ENCODE peak calls at places on chromosomes 7 and 10, in four cellular contexts. D is Peyer's patch, G is pancreas, L is adrenal gland. K is an unnamed sample. For H3K4me1, the result is how much of the 10 kb centered on the place peaks cover.

GRCh38 chr7:90520484-90520883 is 51.0 kb downstream of the PTTG1IP2 start:
- DNase-seq in D (no peak), G (no peak), L (no peak), K (no peak)

GRCh38 chr7:144941127-144941526 is 105.3 kb upstream of the TPK1 start:
- DNase-seq in D (no peak), G (no peak), L (no peak), K (no peak)

GRCh38 chr10:124152781-124153600 is 59.6 kb upstream of the CHST15 start:
- DNase-seq in D (peak), G (no peak), L (peak), K (no peak)

GRCh38 chr7:51350195-51350896 is 33.7 kb upstream of the COBL start:
- DNase-seq in D (no peak), G (no peak), L (no peak), K (peak)

GRCh38 chr7:134827889-134828288 is 48.5 kb downstream of the CALD1 start:
- DNase-seq in D (no peak), G (no peak), L (no peak), K (no peak)

GRCh38 chr7:50528266-50529092 is 36.7 kb downstream of the DDC start:
- DNase-seq in D (no peak), G (no peak), L (peak), K (peak)

GRCh38 chr7:134919240-134919641 is 67.1 kb upstream of the AGBL3 start:
- DNase-seq in D (no peak), G (no peak), L (no peak), K (no peak)

GRCh38 chr10:72525277-72525676 is 100.6 kb downstream of the MICU1 start:
- DNase-seq in D (no peak), G (no peak), L (no peak), K (no peak)

GRCh38 chr7:18570890-18571478 is 75.4 kb downstream of the HDAC9 start:
- DNase-seq in D (no peak), G (no peak), L (no peak), K (peak)

GRCh38 chr7:113796557-113796956 is 122.3 kb downstream of the PPP1R3A start:
- DNase-seq in D (no peak), G (no peak), L (no peak), K (no peak)

GRCh38 chr7:139753693-139754111 is 24.1 kb downstream of the HIPK2 start:
- DNase-seq in D (no peak), G (no peak), L (no peak), K (no peak)

DNA sequence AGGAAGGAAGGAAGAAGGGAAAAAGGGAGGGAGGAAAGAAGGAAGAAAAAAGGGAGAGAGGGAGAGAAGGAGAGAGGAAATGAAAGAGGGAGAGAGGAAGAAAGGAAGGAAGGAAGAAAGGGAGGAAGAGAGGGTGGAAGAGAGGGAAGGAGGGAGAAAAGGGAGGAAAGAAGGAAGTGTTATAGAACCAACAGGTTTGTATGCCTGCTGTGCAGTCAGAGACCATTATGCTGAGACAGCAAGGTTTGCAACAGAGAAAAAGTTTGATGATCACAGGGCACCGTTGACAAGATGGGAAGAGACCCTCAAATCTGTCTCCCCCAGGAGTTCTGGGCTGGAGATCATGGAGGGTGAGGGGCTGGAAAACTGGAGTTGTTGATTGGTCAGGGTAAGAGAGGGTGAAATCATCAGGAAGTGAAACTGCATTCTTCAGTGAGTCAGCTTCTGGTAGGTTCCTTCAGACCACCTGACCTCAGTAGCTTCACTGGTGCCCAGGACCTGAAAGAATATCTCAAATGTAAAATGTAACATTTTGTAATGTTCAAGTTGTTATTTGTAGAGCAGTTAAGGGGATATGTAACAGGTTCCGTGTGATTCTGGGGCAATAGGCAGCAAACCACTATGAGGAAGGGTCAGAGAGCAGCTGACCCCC is 76.3 kb downstream of the JCAD start:
- DNase-seq in D (no peak), G (no peak), L (no peak), K (no peak)
- TF ChIP-seq CTCF in D (no peak), G (no peak), L (no peak), K (no peak)

DNA sequence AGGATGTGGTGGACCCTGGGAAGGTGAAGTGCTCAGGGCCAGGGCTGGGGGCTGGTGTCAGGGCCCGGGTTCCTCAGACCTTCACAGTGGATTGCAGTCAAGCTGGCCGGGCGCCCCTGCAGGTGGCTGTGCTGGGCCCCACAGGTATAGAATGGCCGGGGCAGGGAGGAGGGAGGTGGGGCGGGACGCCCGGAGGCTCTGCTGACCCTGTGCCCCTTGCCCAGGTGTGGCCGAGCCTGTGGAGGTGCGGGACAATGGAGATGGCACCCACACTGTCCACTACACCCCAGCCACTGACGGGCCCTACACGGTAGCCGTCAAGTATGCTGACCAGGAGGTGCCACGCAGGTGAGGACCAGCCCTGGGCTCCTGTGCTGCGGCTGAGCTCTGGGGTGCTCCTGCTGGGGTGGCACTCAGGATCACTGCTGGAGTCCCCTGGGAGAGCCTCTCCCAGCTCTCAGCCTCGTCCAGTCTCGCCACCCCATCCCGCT is 14.9 kb upstream of the ATP6V1F start:
- DNase-seq in D (no peak), G (no peak), L (no peak), K (no peak)
- H3K4me1 ChIP-seq in D (under half), G (under half), L (under half), K (under half)

GRCh38 chr7:87876759-87877234 is 504 bp downstream of the DBF4 start:
- DNase-seq in D (peak), G (peak), L (peak), K (peak)
- TF ChIP-seq CTCF in D (no peak), G (no peak), L (no peak), K (no peak)

GRCh38 chr10:79144341-79145173 is 75.8 kb downstream of the ZMIZ1 start:
- DNase-seq in D (no peak), G (no peak), L (no peak), K (no peak)

GRCh38 chr10:79146611-79147130 is 77.9 kb downstream of the ZMIZ1 start:
- DNase-seq in D (peak), G (no peak), L (peak), K (no peak)

GRCh38 chr10:79145517-79146470 is 77.0 kb downstream of the ZMIZ1 start:
- DNase-seq in D (no peak), G (no peak), L (no peak), K (no peak)

GRCh38 chr10:79143879-79144278 is 75.1 kb downstream of the ZMIZ1 start:
- DNase-seq in D (no peak), G (no peak), L (no peak), K (no peak)

GRCh38 chr10:79145174-79145483 is 76.4 kb downstream of the ZMIZ1 start:
- DNase-seq in D (no peak), G (no peak), L (no peak), K (no peak)
- H3K4me1 ChIP-seq in D (under half), G (under half), L (half or more), K (under half)

GRCh38 chr7:70694357-70694908 is 437.5 kb upstream of the GALNT17 start:
- DNase-seq in D (no peak), G (no peak), L (peak), K (peak)

GRCh38 chr7:70694909-70695803 is 436.8 kb upstream of the GALNT17 start:
- DNase-seq in D (no peak), G (peak), L (no peak), K (no peak)

GRCh38 chr7:70695804-70696104 is 436.2 kb upstream of the GALNT17 start:
- DNase-seq in D (no peak), G (no peak), L (no peak), K (no peak)

GRCh38 chr7:70693300-70693689 is 438.6 kb upstream of the GALNT17 start:
- DNase-seq in D (no peak), G (no peak), L (no peak), K (no peak)

GRCh38 chr7:70693690-70694356 is 438.1 kb upstream of the GALNT17 start:
- DNase-seq in D (no peak), G (peak), L (peak), K (peak)
- TF ChIP-seq CTCF in D (peak), G (no peak), L (peak), K (no peak)

GRCh38 chr7:87671-88070 is 104.7 kb upstream of the FAM20C start:
- DNase-seq in D (no peak), G (peak), L (no peak), K (no peak)
- H3K4me1 ChIP-seq in D (under half), G (under half), L (under half), K (under half)

GRCh38 chr7:92523110-92523509 is 5.2 kb downstream of the PEX1 start:
- DNase-seq in D (no peak), G (no peak), L (no peak), K (no peak)

GRCh38 chr7:92528188-92528957 is at the start of the genes PEX1 and RBM48:
- DNase-seq in D (peak), G (peak), L (peak), K (peak)

GRCh38 chr7:92534572-92534971 is 6.0 kb downstream of the RBM48 start:
- DNase-seq in D (no peak), G (no peak), L (no peak), K (no peak)

GRCh38 chr7:92527300-92528187 is 776 bp downstream of the PEX1 start:
- DNase-seq in D (peak), G (peak), L (peak), K (peak)

DNA sequence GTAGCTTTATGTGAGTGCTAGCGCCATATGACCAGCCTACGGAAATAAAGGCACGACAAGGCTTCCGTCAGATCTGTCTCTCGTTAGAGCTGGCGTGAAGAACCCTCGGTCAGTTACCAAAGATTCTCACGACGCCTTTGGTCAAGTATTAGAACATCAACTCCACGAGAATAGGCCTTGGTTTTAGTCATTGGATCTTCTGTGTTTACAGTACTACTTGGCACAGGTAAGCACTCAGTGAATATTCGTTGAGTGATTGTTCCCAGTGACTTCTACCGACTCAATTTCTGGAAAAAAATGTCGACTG is 316 bp downstream of the RBM48 start:
- DNase-seq in D (no peak), G (no peak), L (no peak), K (no peak)
- TF ChIP-seq CTCF in D (no peak), G (no peak), L (no peak), K (no peak)

DNA sequence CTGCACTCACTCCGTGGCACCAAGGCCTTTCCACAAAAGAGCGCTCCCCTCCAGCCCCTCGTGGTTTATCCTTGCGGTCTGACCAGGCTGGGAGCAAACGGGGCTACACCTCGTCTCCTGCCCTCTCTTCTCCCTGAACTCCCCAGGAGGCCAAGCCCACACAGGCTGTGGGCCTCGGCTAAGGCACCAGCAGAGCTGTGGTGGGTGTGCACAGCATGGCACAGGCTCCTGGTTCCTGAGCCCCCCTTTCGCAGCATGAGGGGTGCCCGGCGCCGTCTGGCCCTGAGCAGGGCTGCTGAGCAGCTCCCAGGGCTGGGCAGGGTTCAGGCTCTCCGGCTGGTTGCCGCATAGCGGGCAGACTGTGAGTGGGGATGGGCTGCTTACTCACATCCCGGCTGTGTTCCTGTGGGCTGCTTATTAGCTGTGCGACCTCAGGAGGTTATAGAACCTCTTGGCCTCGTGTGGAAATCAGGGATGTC is 90.4 kb downstream of the ZMIZ1 start:
- DNase-seq in D (no peak), G (no peak), L (peak), K (no peak)
- H3K4me1 ChIP-seq in D (under half), G (under half), L (half or more), K (under half)

DNA sequence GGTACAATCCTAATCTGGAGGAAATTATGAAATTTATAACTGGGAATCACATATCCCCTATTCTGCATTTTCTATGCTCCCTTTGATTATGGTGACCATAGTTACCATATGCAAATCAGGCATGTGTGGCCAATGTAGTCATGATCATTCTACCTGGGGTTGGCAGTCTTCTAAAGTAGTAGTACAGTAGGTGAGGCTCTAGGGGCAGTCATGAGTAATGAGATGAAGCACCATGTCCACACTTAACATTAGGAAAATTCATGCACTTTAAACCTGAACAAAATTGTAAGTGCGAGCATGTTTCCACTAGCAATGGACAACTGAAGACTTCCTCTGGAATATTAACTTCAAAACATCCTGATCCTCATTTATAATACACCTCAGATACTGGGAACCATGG is 545.9 kb downstream of the SUGCT start:
- DNase-seq in D (no peak), G (no peak), L (no peak), K (no peak)
- TF ChIP-seq CTCF in D (peak), G (no peak), L (peak), K (peak)

GRCh38 chr7:4803397-4804241 is 28.2 kb downstream of the AP5Z1 start:
- DNase-seq in D (no peak), G (peak), L (no peak), K (no peak)
- H3K4me1 ChIP-seq in D (under half), G (under half), L (under half), K (under half)